ENCODE peak calls at places on chromosome 16, in four cellular contexts. T, R, B and I are unnamed samples.

GRCh38 chr16:52547001-52547833 is at the start of gene TOX3:
- DNase-seq in T (no peak), R (no peak), B (peak), I (no peak)

GRCh38 chr16:25605381-25605780 is 86.4 kb upstream of the HS3ST4 start:
- DNase-seq in T (no peak), R (no peak), B (no peak), I (no peak)

GRCh38 chr16:25950586-25951201 is 258.9 kb downstream of the HS3ST4 start:
- DNase-seq in T (no peak), R (no peak), B (no peak), I (no peak)

GRCh38 chr16:24178496-24178895 is 77.6 kb upstream of the CACNG3 start:
- DNase-seq in T (no peak), R (peak), B (no peak), I (no peak)

GRCh38 chr16:68066763-68067162 is 18.4 kb upstream of the NFATC3 start:
- DNase-seq in T (no peak), R (no peak), B (no peak), I (no peak)

GRCh38 chr16:66880288-66881013 is at the start of gene PDP2:
- DNase-seq in T (peak), R (peak), B (peak), I (peak)

GRCh38 chr16:17364319-17365210 is 106.2 kb downstream of the XYLT1 start:
- DNase-seq in T (no peak), R (no peak), B (peak), I (no peak)

GRCh38 chr16:1289480-1289872 is 20.0 kb upstream of the UBE2I start:
- DNase-seq in T (no peak), R (no peak), B (no peak), I (no peak)

GRCh38 chr16:13902677-13903076 is 17.3 kb upstream of the ERCC4 start:
- DNase-seq in T (no peak), R (no peak), B (no peak), I (no peak)

DNA sequence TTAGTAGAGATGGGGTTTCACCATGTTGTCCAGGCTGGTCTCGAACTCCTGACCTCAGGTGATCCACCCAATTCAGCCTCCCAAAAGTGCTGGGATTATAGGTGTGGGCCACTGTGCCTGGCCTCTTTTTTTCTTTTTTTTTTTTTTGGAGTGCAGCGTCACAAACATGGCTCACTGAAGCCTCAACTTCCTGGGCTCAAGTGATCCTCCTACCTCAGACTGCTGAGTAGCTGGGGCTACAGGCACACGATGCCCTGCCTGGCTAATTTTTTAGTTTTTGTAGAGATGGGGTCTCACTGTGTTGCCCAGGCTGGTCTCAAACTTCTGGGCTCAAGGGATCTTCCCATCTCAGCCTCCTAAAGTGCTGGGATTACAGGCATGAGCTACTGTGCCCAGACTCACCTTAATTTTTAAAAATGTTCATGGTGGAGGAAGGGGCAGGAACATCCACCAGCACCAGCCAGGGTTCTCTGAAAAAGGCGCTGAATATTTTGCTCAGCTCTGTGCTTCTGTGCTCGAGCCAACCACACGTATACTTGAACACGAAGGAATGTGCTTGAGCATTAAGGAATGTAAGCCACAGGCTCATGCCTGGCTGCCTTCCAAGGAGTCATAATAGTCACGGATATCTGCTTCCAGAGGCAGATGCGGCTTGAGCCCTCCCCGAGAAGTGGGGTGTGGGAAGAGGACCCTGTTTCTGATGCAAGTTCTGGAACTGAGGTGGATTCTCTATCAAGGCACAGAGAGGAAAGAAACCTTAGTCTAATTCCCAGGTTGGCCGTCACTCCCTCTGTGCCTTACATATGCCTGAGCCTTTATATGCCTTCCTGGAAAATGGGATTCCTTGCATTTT is 65.5 kb upstream of the CREBBP start:
- DNase-seq in T (peak), R (no peak), B (no peak), I (peak)
- TF ChIP-seq CHD2 in T (no peak), R (no peak), B (no peak), I (no peak)

GRCh38 chr16:49857423-49858181 is 1.7 kb upstream of the ZNF423 start:
- DNase-seq in T (peak), R (peak), B (peak), I (peak)
- TF ChIP-seq CHD2 in T (no peak), R (no peak), B (no peak), I (no peak)

GRCh38 chr16:86692476-86692875 is 114.1 kb downstream of the FOXL1 start:
- DNase-seq in T (no peak), R (no peak), B (no peak), I (no peak)

GRCh38 chr16:86701286-86701975 is 123.1 kb downstream of the FOXL1 start:
- DNase-seq in T (no peak), R (no peak), B (no peak), I (no peak)

GRCh38 chr16:86702824-86703588 is 124.7 kb downstream of the FOXL1 start:
- DNase-seq in T (no peak), R (no peak), B (no peak), I (no peak)

GRCh38 chr16:86700396-86700945 is 122.1 kb downstream of the FOXL1 start:
- DNase-seq in T (no peak), R (no peak), B (no peak), I (no peak)

DNA sequence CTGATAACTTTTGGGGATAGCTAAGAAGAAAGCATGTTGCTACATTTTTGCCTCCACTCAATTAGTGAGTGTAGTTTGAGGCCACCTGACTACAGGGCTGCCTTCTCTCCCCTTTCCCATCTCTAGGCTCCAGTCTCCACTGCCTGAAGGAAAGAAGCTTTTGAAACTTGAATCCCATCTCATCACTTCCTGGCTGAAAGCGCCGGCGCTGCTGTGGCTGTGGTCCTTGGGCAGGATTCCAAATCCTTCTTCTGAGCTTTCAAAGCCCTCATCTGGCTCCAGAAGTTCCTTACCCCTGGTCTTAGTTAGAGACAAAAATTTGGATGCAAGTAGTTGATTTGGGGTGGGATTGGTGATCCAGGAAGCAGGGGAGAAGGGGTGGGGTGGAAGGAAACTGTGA is 119.4 kb downstream of the FOXL1 start:
- DNase-seq in T (no peak), R (no peak), B (no peak), I (no peak)
- TF ChIP-seq CHD2 in T (no peak), R (no peak), B (no peak), I (no peak)

GRCh38 chr16:87715231-87715630 is 50.6 kb downstream of the KLHDC4 start:
- DNase-seq in T (no peak), R (no peak), B (no peak), I (no peak)
- TF ChIP-seq CHD2 in T (no peak), R (no peak), B (no peak), I (no peak)

GRCh38 chr16:49698931-49699715 is 156.8 kb downstream of the ZNF423 start:
- DNase-seq in T (no peak), R (no peak), B (no peak), I (no peak)

GRCh38 chr16:49699718-49700117 is 156.2 kb downstream of the ZNF423 start:
- DNase-seq in T (no peak), R (no peak), B (no peak), I (no peak)

GRCh38 chr16:49700222-49700927 is 155.5 kb downstream of the ZNF423 start:
- DNase-seq in T (no peak), R (no peak), B (peak), I (no peak)

GRCh38 chr16:49701867-49702494 is 153.9 kb downstream of the ZNF423 start:
- DNase-seq in T (no peak), R (no peak), B (no peak), I (no peak)

DNA sequence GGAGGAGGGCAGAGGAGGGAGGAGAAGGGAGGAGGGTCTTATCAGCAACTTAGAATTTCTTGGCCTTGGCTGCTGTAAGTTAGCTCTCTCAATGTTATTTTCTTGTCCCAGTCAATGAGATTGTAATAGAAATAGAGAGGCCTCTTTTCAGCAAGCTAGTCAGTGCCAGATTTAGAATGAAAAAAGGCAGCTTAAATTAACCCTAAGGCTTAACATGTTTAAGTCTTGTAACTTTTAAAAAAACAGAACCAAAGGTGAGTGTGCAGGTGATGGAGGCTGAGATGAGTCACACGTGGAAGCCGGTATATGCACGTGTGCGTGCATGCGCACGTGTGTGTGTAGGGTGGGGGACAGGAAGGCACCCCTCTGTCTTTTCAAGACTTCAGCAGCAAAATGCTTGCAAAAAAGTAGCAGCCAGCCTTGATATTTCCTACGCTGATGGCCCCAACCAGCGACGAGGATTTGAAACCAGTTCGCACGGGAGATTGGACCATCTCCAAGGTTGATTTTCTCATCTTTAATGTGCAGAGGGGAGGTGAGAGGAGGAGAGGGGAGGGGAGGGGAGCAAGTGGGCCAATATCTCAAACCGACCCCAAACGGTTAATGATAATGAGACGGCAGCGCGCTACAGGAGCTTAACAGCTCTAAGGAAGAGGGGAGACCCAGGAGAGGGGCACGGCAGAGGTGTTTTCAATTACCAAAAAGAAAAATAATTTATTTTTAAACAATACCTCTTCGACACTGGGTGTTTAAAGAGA is 154.8 kb downstream of the ZNF423 start:
- DNase-seq in T (no peak), R (no peak), B (no peak), I (no peak)
- TF ChIP-seq CHD2 in T (no peak), R (no peak), B (no peak), I (no peak)

DNA sequence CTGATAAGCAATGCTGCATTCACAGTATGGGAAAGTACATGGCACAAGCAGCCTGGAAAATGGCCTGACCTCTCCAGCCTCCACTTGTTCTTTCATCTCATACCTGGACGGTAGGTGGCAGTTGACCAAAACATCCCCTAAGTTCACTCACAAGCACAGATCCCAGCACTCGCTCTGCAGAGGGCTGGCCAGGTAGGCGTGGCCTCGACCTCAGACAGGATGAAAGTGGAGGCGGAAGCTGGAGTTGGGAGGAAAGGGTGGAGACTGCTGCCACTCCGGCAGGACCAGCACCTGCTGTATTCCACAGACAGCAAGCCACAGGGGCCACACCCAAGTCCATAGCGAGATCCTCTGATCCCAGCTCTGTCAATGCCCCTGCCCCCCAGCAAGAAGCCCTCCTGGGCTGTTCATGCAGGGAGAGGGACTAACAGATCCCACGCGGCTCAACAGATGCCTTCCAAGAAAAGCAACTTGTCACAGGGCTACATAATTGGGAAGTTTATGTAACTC is 31.3 kb downstream of the ZCCHC14 start:
- DNase-seq in T (peak), R (peak), B (no peak), I (peak)
- TF ChIP-seq CHD2 in T (peak), R (no peak), B (no peak), I (no peak)

GRCh38 chr16:30892670-30893069 is 1.2 kb downstream of the BCL7C start:
- DNase-seq in T (no peak), R (no peak), B (no peak), I (no peak)

GRCh38 chr16:30894540-30895368 is 877 bp upstream of the BCL7C start:
- DNase-seq in T (no peak), R (no peak), B (no peak), I (no peak)

GRCh38 chr16:30895592-30896202 is 717 bp upstream of the CTF1 start:
- DNase-seq in T (no peak), R (peak), B (no peak), I (no peak)

GRCh38 chr16:30893744-30894539 is at the start of gene BCL7C:
- DNase-seq in T (peak), R (peak), B (peak), I (peak)

GRCh38 chr16:30893082-30893743 is 664 bp downstream of the BCL7C start:
- DNase-seq in T (no peak), R (peak), B (peak), I (no peak)
- TF ChIP-seq CHD2 in T (no peak), R (no peak), B (no peak), I (no peak)

GRCh38 chr16:6674071-6674470 is 658.6 kb upstream of the RBFOX1 start:
- DNase-seq in T (no peak), R (no peak), B (no peak), I (no peak)

GRCh38 chr16:6667393-6667792 is 665.3 kb upstream of the RBFOX1 start:
- DNase-seq in T (no peak), R (no peak), B (no peak), I (no peak)

GRCh38 chr16:6672507-6672906 is 660.1 kb upstream of the RBFOX1 start:
- DNase-seq in T (no peak), R (no peak), B (no peak), I (no peak)
- TF ChIP-seq CHD2 in T (no peak), R (no peak), B (no peak), I (no peak)

DNA sequence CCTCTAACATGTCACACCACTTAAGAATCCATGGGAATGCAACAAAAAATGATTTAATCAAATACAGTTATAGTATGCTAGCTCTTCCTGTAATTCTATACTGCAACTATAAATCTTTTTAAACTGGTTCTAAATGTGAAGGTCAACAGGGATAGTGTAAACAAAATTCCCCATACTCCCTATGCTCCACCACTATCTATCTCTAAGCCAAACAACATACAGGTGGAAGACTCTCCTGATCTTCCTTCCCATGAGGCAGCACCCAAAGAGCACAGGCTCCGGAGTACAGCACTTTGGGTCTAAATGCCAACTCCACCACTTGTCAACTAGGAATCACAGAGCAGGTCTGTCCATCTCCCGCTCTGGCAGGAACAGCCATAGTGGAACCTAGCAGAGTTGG is 4.3 kb downstream of the XPO6 start:
- DNase-seq in T (no peak), R (no peak), B (no peak), I (no peak)
- TF ChIP-seq CHD2 in T (no peak), R (no peak), B (no peak), I (no peak)

GRCh38 chr16:10679921-10680320 is 14.8 kb downstream of the TEKT5 start:
- DNase-seq in T (no peak), R (no peak), B (no peak), I (no peak)
- TF ChIP-seq CHD2 in T (no peak), R (no peak), B (no peak), I (no peak)